ENCODE peak calls at places on chromosomes 6 and 20, in four cellular contexts. B is OCI-LY7, L is hepatocyte, S is MM.1S. X is an unnamed sample. For H3K4me1, the result is how much of the 10 kb centered on the place peaks cover.

GRCh38 chr20:16661738-16662137 is 68.1 kb upstream of the SNRPB2 start:
- DNase-seq in B (no peak), L (no peak), S (no peak), X (no peak)

GRCh38 chr6:3190056-3190455 is 32.7 kb upstream of the TUBB2A start:
- DNase-seq in B (no peak), L (no peak), S (no peak), X (no peak)

GRCh38 chr6:71250050-71250689 is 38.4 kb upstream of the OGFRL1 start:
- DNase-seq in B (peak), L (no peak), S (no peak), X (peak)

GRCh38 chr20:48734104-48734749 is 93.6 kb downstream of the PREX1 start:
- DNase-seq in B (no peak), L (no peak), S (no peak), X (peak)

GRCh38 chr6:148423601-148424270 is 81.1 kb downstream of the SASH1 start:
- DNase-seq in B (peak), L (no peak), S (no peak), X (no peak)

GRCh38 chr6:37850728-37851285 is 31.3 kb downstream of the ZFAND3 start:
- DNase-seq in B (no peak), L (no peak), S (no peak), X (no peak)

GRCh38 chr20:61765871-61766654 is 299.6 kb downstream of the TAF4 start:
- DNase-seq in B (no peak), L (no peak), S (no peak), X (no peak)

GRCh38 chr6:34000281-34000680 is 145.6 kb downstream of the GRM4 start:
- DNase-seq in B (no peak), L (no peak), S (no peak), X (no peak)

GRCh38 chr6:43359381-43359780 is 10.1 kb downstream of the ZNF318 start:
- DNase-seq in B (no peak), L (no peak), S (no peak), X (no peak)

GRCh38 chr20:47727170-47727880 is 58.0 kb downstream of the SULF2 start:
- DNase-seq in B (peak), L (no peak), S (peak), X (no peak)

GRCh38 chr20:5470943-5471342 is 154.2 kb upstream of the PROKR2 start:
- DNase-seq in B (no peak), L (no peak), S (no peak), X (no peak)

GRCh38 chr6:168576388-168576787 is 135.4 kb downstream of the SMOC2 start:
- DNase-seq in B (no peak), L (no peak), S (no peak), X (no peak)

GRCh38 chr6:282177-282866 is 10.0 kb upstream of the DUSP22 start:
- DNase-seq in B (no peak), L (no peak), S (no peak), X (no peak)

GRCh38 chr6:136968831-136969230 is 46.7 kb downstream of the SLC35D3 start:
- DNase-seq in B (no peak), L (no peak), S (no peak), X (peak)

GRCh38 chr20:6976096-6976495 is 208.6 kb downstream of the BMP2 start:
- DNase-seq in B (no peak), L (no peak), S (no peak), X (peak)

GRCh38 chr20:38386004-38386403 is 39.7 kb downstream of the LBP start:
- DNase-seq in B (peak), L (no peak), S (no peak), X (no peak)

GRCh38 chr6:43997342-43997677 is 129.9 kb downstream of the MRPL14 start:
- DNase-seq in B (no peak), L (no peak), S (no peak), X (no peak)

GRCh38 chr20:5448449-5449118 is 131.8 kb upstream of the PROKR2 start:
- DNase-seq in B (peak), L (peak), S (peak), X (peak)

GRCh38 chr6:131754088-131754487 is 43.3 kb upstream of the CTAGE9 start:
- DNase-seq in B (no peak), L (no peak), S (no peak), X (no peak)

GRCh38 chr6:111750753-111751684 is 122.2 kb downstream of the FYN start:
- DNase-seq in B (peak), L (no peak), S (peak), X (no peak)

GRCh38 chr20:5205348-5206210 is 78.8 kb downstream of the CDS2 start:
- DNase-seq in B (peak), L (peak), S (peak), X (peak)

GRCh38 chr20:49712918-49713778 is 530 bp downstream of the B4GALT5 start:
- DNase-seq in B (peak), L (peak), S (peak), X (no peak)

GRCh38 chr6:34592208-34592952 is 36.3 kb upstream of the SPDEF start:
- DNase-seq in B (no peak), L (no peak), S (no peak), X (no peak)

GRCh38 chr20:4563534-4563933 is 158.2 kb upstream of the PRND start:
- DNase-seq in B (no peak), L (peak), S (peak), X (peak)

GRCh38 chr6:155882527-155883333 is 427.1 kb upstream of the NOX3 start:
- DNase-seq in B (peak), L (no peak), S (no peak), X (no peak)

GRCh38 chr6:138948780-138949179 is 39.3 kb downstream of the REPS1 start:
- DNase-seq in B (no peak), L (no peak), S (no peak), X (no peak)

GRCh38 chr6:147530132-147531060 is 21.9 kb downstream of the SAMD5 start:
- DNase-seq in B (peak), L (no peak), S (peak), X (peak)

GRCh38 chr6:71433441-71433840 is 144.8 kb downstream of the OGFRL1 start:
- DNase-seq in B (no peak), L (no peak), S (no peak), X (no peak)

GRCh38 chr6:12280458-12280857 is 9.7 kb upstream of the EDN1 start:
- DNase-seq in B (no peak), L (no peak), S (no peak), X (peak)

GRCh38 chr6:125957845-125958244 is 1.3 kb downstream of the HINT3 start:
- DNase-seq in B (no peak), L (peak), S (no peak), X (peak)

GRCh38 chr6:18823782-18824386 is 436.7 kb downstream of the RNF144B start:
- DNase-seq in B (peak), L (peak), S (peak), X (peak)

GRCh38 chr6:67544851-67545452 is 1090.1 kb upstream of the ADGRB3 start:
- DNase-seq in B (peak), L (no peak), S (no peak), X (no peak)

GRCh38 chr6:91149914-91150674 is 563.2 kb upstream of the MAP3K7 start:
- DNase-seq in B (no peak), L (no peak), S (no peak), X (no peak)

DNA sequence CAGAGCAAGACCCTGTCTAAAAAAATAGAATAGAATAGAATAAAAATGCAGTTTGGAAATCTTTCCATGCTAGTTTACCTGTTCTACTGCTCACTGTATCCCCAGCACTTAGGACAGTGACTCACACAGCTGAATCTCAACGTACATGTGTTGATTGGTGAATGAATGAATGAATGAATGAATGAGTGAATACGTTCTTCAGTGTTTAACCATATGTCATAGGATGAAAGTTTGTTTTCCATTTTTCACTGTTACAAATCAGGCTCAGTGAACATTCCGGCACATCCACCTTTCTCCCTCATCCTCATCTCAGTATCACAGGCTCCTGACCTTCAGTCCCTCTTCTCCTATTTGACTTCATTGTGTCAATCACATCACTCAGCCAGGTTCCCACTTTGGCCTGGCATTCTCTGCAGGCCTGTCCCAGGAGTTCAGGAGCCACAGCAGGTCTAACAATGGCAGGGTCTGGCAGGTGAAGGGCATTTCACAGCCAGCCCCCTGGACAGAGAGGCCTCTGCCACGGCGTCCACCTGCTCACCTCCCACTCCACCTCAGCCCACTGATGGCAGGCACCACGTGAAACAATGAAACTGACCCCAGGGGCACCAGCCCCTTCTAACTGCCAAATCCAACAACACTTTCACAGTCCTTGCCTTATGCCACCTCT is 7.9 kb downstream of the ZC3H12D start:
- DNase-seq in B (no peak), L (no peak), S (no peak), X (no peak)
- H3K4me1 ChIP-seq in B (half or more), L (under half), S (under half), X (under half)

GRCh38 chr6:40573221-40573620 is 13.9 kb downstream of the LRFN2 start:
- DNase-seq in B (peak), L (no peak), S (no peak), X (no peak)
- TF ChIP-seq EZH2phosphoT487 in B (no peak), L (no peak), S (no peak), X (no peak)

DNA sequence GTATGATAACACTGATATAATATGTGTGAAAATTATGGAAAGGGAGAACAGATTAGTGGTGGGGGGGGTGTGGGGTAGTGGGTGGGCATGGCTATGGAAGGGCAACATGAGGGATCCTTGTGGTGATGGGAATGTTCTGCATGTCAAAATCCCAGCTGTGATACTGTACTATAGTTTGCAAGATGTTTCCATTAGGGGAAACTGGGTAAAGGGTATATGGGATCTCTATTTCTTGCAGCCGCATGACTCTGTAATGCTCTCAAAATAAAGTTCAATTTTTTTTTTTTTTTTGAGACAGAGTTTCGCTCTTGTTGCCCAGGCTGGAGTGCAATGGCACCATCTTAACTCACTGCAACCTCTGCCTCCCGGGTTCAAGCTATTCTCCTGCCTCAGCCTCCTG is 14.3 kb downstream of the ZBTB2 start:
- DNase-seq in B (no peak), L (no peak), S (no peak), X (no peak)
- H3K4me1 ChIP-seq in B (half or more), L (under half), S (under half), X (under half)

GRCh38 chr6:21595265-21595950 is 1.9 kb downstream of the SOX4 start:
- DNase-seq in B (peak), L (peak), S (peak), X (peak)
- TF ChIP-seq EZH2phosphoT487 in B (no peak), L (no peak), S (no peak), X (no peak)

GRCh38 chr6:32855467-32856174 is 1.6 kb downstream of the PSMB9 start:
- DNase-seq in B (no peak), L (no peak), S (no peak), X (no peak)

GRCh38 chr6:32852018-32852843 is 1.3 kb downstream of the TAP1 start:
- DNase-seq in B (no peak), L (no peak), S (no peak), X (peak)

GRCh38 chr6:32854376-32855178 is 585 bp downstream of the PSMB9 start:
- DNase-seq in B (peak), L (peak), S (peak), X (no peak)

GRCh38 chr6:32852844-32853540 is 512 bp downstream of the TAP1 start:
- DNase-seq in B (peak), L (peak), S (peak), X (peak)

GRCh38 chr6:32853541-32854375 is at the start of the genes PSMB9 and TAP1:
- DNase-seq in B (peak), L (peak), S (peak), X (peak)
- H3K4me1 ChIP-seq in B (half or more), L (under half), S (under half), X (under half)

GRCh38 chr20:24667689-24668383 is 198.4 kb downstream of the SYNDIG1 start:
- DNase-seq in B (no peak), L (no peak), S (no peak), X (no peak)

GRCh38 chr20:24669701-24670100 is 200.3 kb downstream of the SYNDIG1 start:
- DNase-seq in B (no peak), L (no peak), S (no peak), X (no peak)

GRCh38 chr20:24670341-24670821 is 201.0 kb downstream of the SYNDIG1 start:
- DNase-seq in B (no peak), L (no peak), S (no peak), X (no peak)

GRCh38 chr20:24668384-24668702 is 198.9 kb downstream of the SYNDIG1 start:
- DNase-seq in B (no peak), L (no peak), S (no peak), X (no peak)

DNA sequence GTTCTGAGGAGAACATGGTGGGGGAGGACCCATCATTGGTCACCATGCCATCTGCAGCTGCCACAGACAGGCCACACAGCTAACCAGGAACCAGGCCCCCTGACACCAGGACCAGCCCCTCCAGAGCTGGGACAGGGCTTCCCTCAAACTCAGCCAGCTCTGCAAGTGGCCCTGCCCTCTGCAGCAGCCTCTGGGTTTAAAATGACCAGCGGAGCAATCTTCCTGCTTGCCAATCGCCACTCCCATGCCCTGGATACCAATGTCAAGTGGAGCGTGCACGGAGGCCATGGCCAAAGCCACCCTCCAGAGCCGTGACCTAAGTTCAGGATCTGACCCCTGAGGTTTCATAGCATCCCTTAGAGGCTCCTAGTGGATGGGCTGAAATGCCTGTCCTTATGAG is 199.4 kb downstream of the SYNDIG1 start:
- DNase-seq in B (no peak), L (no peak), S (no peak), X (no peak)
- TF ChIP-seq EZH2phosphoT487 in B (no peak), L (no peak), S (no peak), X (no peak)

GRCh38 chr6:158476389-158476788 is 83.5 kb upstream of the TMEM181 start:
- DNase-seq in B (no peak), L (no peak), S (no peak), X (no peak)
- H3K4me1 ChIP-seq in B (under half), L (under half), S (under half), X (under half)

GRCh38 chr6:107105511-107106116 is 9.7 kb downstream of the BEND3 start:
- DNase-seq in B (no peak), L (no peak), S (no peak), X (no peak)
- TF ChIP-seq EZH2phosphoT487 in B (no peak), L (no peak), S (no peak), X (no peak)

DNA sequence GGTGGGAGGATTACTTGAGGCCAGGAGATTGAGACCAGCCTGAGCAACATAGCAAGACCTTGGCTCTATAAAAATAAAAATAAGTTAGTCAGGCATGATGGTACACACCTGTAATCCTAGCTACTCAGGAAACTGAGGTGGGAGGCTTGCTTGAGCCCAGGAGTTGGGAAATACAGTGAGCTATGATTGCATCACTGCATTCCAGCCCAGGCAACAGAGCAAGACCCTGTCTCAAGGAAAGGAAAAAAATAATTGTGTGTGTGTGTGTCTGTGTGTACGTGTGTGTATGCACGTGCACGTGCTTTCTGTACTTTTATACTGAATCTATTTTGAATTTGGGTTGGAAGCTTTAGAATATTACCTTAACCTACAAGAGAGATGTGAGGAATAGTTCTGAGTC is 58.9 kb downstream of the KIZ start:
- DNase-seq in B (no peak), L (no peak), S (no peak), X (peak)
- H3K4me1 ChIP-seq in B (under half), L (under half), S (under half), X (under half)

GRCh38 chr20:32761831-32762753 is at the start of gene DNMT3B:
- DNase-seq in B (peak), L (peak), S (peak), X (peak)
- TF ChIP-seq EZH2phosphoT487 in B (no peak), L (no peak), S (no peak), X (no peak)